ENCODE peak calls at places on chromosomes 2 and 18, in four cellular contexts. N is neuronal stem cell, V is H9, D is IMR-90. O is an unnamed sample.
A peak's percentile ranks its signal among the peaks of the same experiment; 100 is the strongest.

GRCh38 chr2:37774976-37775907 is 103.8 kb upstream of the CDC42EP3 start:
- DNase-seq in D (no peak), V (no peak), N (no peak), O (no peak)

GRCh38 chr18:26103579-26103978 is 13.2 kb upstream of the SS18 start:
- DNase-seq in D (no peak), N (no peak), V (peak; percentile 72), O (peak; percentile 80)

GRCh38 chr2:163370169-163370886 is 365.5 kb downstream of the FIGN start:
- DNase-seq in D (no peak), V (no peak), N (no peak), O (no peak)

GRCh38 chr2:2574401-2575184 is 243.5 kb upstream of the MYT1L start:
- DNase-seq in V (no peak), D (no peak), N (no peak), O (no peak)

GRCh38 chr2:127453392-127454171 is 35.4 kb downstream of the PROC start:
- DNase-seq in D (no peak), V (peak; percentile 64), N (no peak), O (peak; percentile 85)

GRCh38 chr18:48036641-48037421 is 106.4 kb upstream of the SMAD2 start:
- DNase-seq in D (no peak), V (no peak), N (no peak), O (no peak)

GRCh38 chr2:1509271-1509995 is 96.2 kb downstream of the TPO start:
- DNase-seq in V (no peak), N (no peak), D (no peak), O (no peak)

GRCh38 chr2:8543412-8544167 is 138.3 kb upstream of the ID2 start:
- DNase-seq in D (peak; percentile 90), V (peak; percentile 22), N (no peak), O (no peak)

GRCh38 chr2:221602938-221603337 is 30.8 kb upstream of the EPHA4 start:
- DNase-seq in D (no peak), V (no peak), N (no peak), O (no peak)

GRCh38 chr2:220228310-220229006 is 601.0 kb downstream of the SLC4A3 start:
- DNase-seq in V (no peak), N (no peak), D (peak; percentile 99), O (peak; percentile 43)

GRCh38 chr2:88697361-88698026 is 6.0 kb downstream of the RPIA start:
- DNase-seq in V (no peak), N (no peak), D (no peak), O (no peak)

GRCh38 chr2:9106338-9107167 is 100.1 kb upstream of the ASAP2 start:
- DNase-seq in D (no peak), N (no peak), V (no peak), O (no peak)

GRCh38 chr2:18924905-18925691 is 335.7 kb upstream of the NT5C1B start:
- DNase-seq in V (no peak), N (no peak), D (peak; percentile 94), O (peak; percentile 28)

GRCh38 chr2:128607440-128607839 is 288.8 kb upstream of the HS6ST1 start:
- DNase-seq in D (no peak), N (no peak), V (no peak), O (no peak)

GRCh38 chr2:224031358-224031970 is 7.6 kb downstream of the SERPINE2 start:
- DNase-seq in N (no peak), D (no peak), V (peak; percentile 45), O (peak; percentile 91)

GRCh38 chr2:39435974-39436591 is 1.0 kb downstream of the MAP4K3 start:
- DNase-seq in D (peak; percentile 58), V (peak; percentile 41), N (no peak), O (no peak)

GRCh38 chr2:83221258-83221657 is 1237.8 kb downstream of the SUCLG1 start:
- DNase-seq in V (no peak), D (peak; percentile 0), N (no peak), O (no peak)

GRCh38 chr2:105150231-105150630 is 91.3 kb upstream of the GPR45 start:
- DNase-seq in D (no peak), V (no peak), N (no peak), O (peak; percentile 65)

GRCh38 chr2:38376346-38376682 is 759 bp downstream of the ATL2 start:
- DNase-seq in N (peak; percentile 26), V (peak; percentile 45), D (peak; percentile 70), O (peak; percentile 81)

GRCh38 chr2:203396667-203397066 is 68.5 kb downstream of the ABI2 start:
- DNase-seq in V (peak; percentile 91), N (no peak), D (no peak), O (peak; percentile 97)

GRCh38 chr2:109428841-109429710 is 184.7 kb downstream of the SEPTIN10 start:
- DNase-seq in N (no peak), V (no peak), D (no peak), O (no peak)

GRCh38 chr2:180761224-180761623 is 219.2 kb upstream of the UBE2E3 start:
- DNase-seq in D (peak; percentile 65), N (no peak), V (no peak), O (peak; percentile 30)

GRCh38 chr18:78074400-78075020 is 824.9 kb downstream of the GALR1 start:
- DNase-seq in D (no peak), N (no peak), V (no peak), O (no peak)

GRCh38 chr2:189115126-189115525 is 64.4 kb downstream of the COL5A2 start:
- DNase-seq in V (no peak), N (no peak), D (peak; percentile 38), O (no peak)

GRCh38 chr18:33356735-33357134 is 83.8 kb downstream of the CCDC178 start:
- DNase-seq in V (no peak), N (no peak), D (no peak), O (peak; percentile 6)

GRCh38 chr2:181185948-181186347 is 205.5 kb downstream of the UBE2E3 start:
- DNase-seq in V (no peak), N (no peak), D (peak; percentile 22), O (no peak)

GRCh38 chr2:120875431-120875830 is 139.8 kb downstream of the GLI2 start:
- DNase-seq in V (no peak), D (no peak), N (no peak), O (no peak)

GRCh38 chr2:241282553-241282952 is 32.9 kb downstream of the HDLBP start:
- DNase-seq in D (no peak), N (no peak), V (no peak), O (no peak)

GRCh38 chr2:167134381-167135072 is 246.2 kb downstream of the XIRP2 start:
- DNase-seq in D (peak; percentile 93), N (no peak), V (no peak), O (peak; percentile 19)

GRCh38 chr18:48599391-48599790 is 60.6 kb downstream of the CTIF start:
- DNase-seq in N (no peak), V (no peak), D (peak; percentile 55), O (no peak)

GRCh38 chr2:178008636-178009289 is 63.8 kb downstream of the PDE11A start:
- DNase-seq in V (no peak), N (no peak), D (peak; percentile 65), O (no peak)

GRCh38 chr2:227480528-227480927 is 8.6 kb downstream of the AGFG1 start:
- DNase-seq in D (no peak), N (no peak), V (no peak), O (no peak)

GRCh38 chr2:64018715-64019082 is 529 bp downstream of the VPS54 start:
- DNase-seq in N (peak; percentile 21), D (no peak), V (no peak), O (peak; percentile 72)

GRCh38 chr2:128457716-128458115 is 139.0 kb upstream of the HS6ST1 start:
- DNase-seq in N (no peak), V (no peak), D (no peak), O (no peak)

GRCh38 chr18:13625843-13626543 is 100.4 kb downstream of the FAM210A start:
- DNase-seq in D (no peak), N (no peak), V (no peak), O (no peak)

GRCh38 chr2:71930073-71930681 is 217.5 kb downstream of the CYP26B1 start:
- DNase-seq in V (peak; percentile 15), N (no peak), D (no peak), O (no peak)

GRCh38 chr2:158457826-158458616 is 1.3 kb downstream of the PKP4 start:
- DNase-seq in D (peak; percentile 44), V (peak; percentile 90), N (peak; percentile 83), O (peak; percentile 97)

DNA sequence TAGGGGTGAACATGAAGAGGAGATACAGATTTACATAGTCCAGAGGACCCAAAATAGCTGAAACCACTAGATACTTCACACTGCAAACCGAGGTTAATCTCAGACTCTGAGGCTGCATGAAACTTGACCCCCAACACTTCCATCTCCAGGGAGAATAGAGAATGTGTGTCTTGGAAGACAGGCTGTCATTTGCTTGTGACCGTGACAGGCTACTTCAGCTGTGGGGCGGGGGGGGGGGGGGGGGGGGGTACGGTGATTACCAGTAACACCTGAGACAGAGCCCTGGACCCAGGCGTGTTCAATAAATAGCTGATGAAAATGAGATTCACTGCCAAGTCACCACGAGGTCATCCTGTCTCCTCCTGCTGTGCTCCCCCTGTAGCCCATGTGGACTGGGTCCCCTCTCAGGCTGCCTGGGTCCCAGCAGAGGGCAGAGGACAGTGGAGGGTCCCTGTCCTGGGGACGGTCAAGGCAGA is 5.7 kb upstream of the KLHL29 start:
- DNase-seq in V (no peak), D (no peak), N (no peak), O (no peak)
- H2BK120ac ChIP-seq in V (no peak overlapping the region), D (no peak overlapping the region), N (no peak overlapping the region), O (no peak overlapping the region)

DNA sequence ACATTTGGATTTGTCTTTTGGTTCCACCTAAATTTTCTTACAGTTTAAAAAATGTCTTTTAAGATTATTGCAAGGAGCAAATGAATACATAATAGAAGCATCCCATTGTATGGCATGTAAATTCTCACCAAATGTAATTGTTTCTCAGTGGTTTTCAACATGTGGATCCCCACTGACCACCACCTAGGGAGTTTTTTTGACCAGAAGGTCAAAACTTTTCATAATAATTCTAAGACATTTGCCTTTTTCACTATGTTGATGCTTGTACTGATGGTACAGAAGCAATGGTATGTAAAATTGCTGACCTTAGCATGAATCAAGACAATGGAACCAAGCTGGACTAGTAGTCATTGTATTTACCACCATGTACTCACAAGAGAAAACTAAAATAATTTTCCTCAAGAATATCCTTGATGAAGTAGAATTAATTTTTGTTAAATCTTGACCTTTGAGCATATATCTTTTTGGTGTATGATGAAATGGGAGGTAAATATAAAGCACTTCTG is 36.9 kb downstream of the RAB10 start:
- DNase-seq in D (no peak), V (no peak), N (no peak), O (no peak)
- H3K4me1 ChIP-seq in D (peaks cover 2% of the 10 kb centered on the region), V (peaks cover 8% of the 10 kb centered on the region), N (peaks cover 2% of the 10 kb centered on the region), O (peaks cover 16% of the 10 kb centered on the region)

DNA sequence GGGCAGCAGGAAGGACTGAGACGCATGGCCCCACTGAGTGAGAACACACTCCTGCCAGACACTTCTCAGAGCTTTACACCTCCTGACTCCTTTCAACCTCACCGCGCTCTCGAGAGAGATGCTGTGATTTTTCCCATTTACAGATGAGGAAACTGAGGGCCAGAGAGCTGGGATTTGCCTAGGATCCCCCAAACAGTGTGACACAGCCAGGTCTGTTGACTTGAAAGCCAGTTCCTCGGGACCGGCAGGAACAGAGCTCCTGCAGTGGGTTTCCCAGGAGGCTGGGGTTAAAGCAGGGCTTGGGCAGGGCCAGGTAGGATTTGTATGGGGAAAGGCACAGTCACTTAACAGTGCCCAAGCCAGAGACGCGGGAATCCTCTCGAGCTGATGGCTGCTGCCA is 81.9 kb downstream of the STPG4 start:
- DNase-seq in V (no peak), D (no peak), N (no peak), O (no peak)
- H3K4ac ChIP-seq in V (no peak overlapping the region), D (peak overlapping the region; percentile 100), N (no peak overlapping the region), O (no peak overlapping the region)

DNA sequence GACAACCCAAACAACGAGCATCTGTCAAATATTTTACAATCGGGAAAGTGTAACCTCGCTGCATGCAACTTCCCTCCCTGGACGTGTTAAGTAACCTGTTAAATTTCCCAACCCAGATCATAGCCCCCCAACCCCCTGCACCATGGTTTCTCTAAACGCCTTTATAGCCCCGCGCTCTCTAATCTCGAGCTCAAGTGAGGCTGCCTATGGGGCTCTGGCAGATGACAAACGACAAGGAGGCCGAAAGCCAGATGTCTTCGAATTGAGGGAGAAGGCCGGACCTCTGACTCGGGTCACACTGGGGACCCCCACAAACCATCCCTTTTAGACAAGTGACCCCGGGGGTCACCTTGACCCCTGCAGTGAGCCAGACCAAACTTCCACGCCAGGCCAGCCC is 526 bp downstream of the COX7A2L start:
- DNase-seq in D (no peak), V (no peak), N (no peak), O (peak; percentile 13)
- H2BK120ac ChIP-seq in D (no peak overlapping the region), V (no peak overlapping the region), N (no peak overlapping the region), O (no peak overlapping the region)